ENCODE peak calls at places on chromosome 14, in four cellular contexts. Y is omental fat pad, W is GM10248, M is upper lobe of left lung. L is an unnamed sample.

GRCh38 chr14:51356381-51356780 is 116.3 kb downstream of the TMX1 start:
- DNase-seq in W (no peak), M (no peak), Y (no peak), L (no peak)

GRCh38 chr14:30223385-30223785 is 295.7 kb upstream of the PRKD1 start:
- DNase-seq in Y (peak; percentile 41), M (no peak), W (no peak), L (no peak)

GRCh38 chr14:101917413-101918124 is 46.8 kb upstream of the DYNC1H1 start:
- DNase-seq in Y (no peak), W (no peak), M (no peak), L (no peak)

GRCh38 chr14:101956179-101956885 is 8.0 kb upstream of the DYNC1H1 start:
- DNase-seq in M (no peak), Y (no peak), W (no peak), L (no peak)

GRCh38 chr14:94337274-94337673 is 14.1 kb upstream of the SERPINA6 start:
- DNase-seq in Y (no peak), W (no peak), M (no peak), L (no peak)

GRCh38 chr14:83632375-83632774 is 1897.6 kb upstream of the FLRT2 start:
- DNase-seq in Y (no peak), W (no peak), M (no peak), L (no peak)

GRCh38 chr14:103118663-103119404 is 4.4 kb upstream of the TNFAIP2 start:
- DNase-seq in W (no peak), Y (no peak), M (peak; percentile 88), L (no peak)

GRCh38 chr14:104726600-104727451 is 2.8 kb downstream of the ADSS1 start:
- DNase-seq in Y (no peak), M (peak; percentile 62), W (no peak), L (no peak)

GRCh38 chr14:35435177-35435576 is 30.6 kb upstream of the NFKBIA start:
- DNase-seq in Y (no peak), M (no peak), W (no peak), L (no peak)

GRCh38 chr14:51650721-51651387 is 856 bp upstream of the FRMD6 start:
- DNase-seq in Y (no peak), M (no peak), W (no peak), L (no peak)

GRCh38 chr14:59126714-59127436 is 61.6 kb upstream of the DAAM1 start:
- DNase-seq in Y (no peak), W (peak; percentile 62), M (no peak), L (no peak)

GRCh38 chr14:54901380-54902142 is 1.1 kb downstream of the GCH1 start:
- DNase-seq in Y (no peak), M (no peak), W (no peak), L (no peak)

GRCh38 chr14:66315548-66315947 is 170.6 kb upstream of the CCDC196 start:
- DNase-seq in M (no peak), W (no peak), Y (no peak), L (no peak)

GRCh38 chr14:55191101-55191880 is at the start of gene DLGAP5:
- DNase-seq in W (peak; percentile 96), Y (peak; percentile 77), M (peak; percentile 89), L (peak; percentile 89)

GRCh38 chr14:92786427-92786756 is 7.7 kb upstream of the GOLGA5 start:
- DNase-seq in W (no peak), M (no peak), Y (no peak), L (no peak)

GRCh38 chr14:92789457-92790089 is 4.5 kb upstream of the GOLGA5 start:
- DNase-seq in M (no peak), Y (no peak), W (no peak), L (no peak)

GRCh38 chr14:92783813-92784431 is 10.2 kb upstream of the GOLGA5 start:
- DNase-seq in W (peak; percentile 54), M (no peak), Y (no peak), L (no peak)

GRCh38 chr14:92787554-92787953 is 6.6 kb upstream of the GOLGA5 start:
- DNase-seq in M (no peak), Y (no peak), W (no peak), L (no peak)

DNA sequence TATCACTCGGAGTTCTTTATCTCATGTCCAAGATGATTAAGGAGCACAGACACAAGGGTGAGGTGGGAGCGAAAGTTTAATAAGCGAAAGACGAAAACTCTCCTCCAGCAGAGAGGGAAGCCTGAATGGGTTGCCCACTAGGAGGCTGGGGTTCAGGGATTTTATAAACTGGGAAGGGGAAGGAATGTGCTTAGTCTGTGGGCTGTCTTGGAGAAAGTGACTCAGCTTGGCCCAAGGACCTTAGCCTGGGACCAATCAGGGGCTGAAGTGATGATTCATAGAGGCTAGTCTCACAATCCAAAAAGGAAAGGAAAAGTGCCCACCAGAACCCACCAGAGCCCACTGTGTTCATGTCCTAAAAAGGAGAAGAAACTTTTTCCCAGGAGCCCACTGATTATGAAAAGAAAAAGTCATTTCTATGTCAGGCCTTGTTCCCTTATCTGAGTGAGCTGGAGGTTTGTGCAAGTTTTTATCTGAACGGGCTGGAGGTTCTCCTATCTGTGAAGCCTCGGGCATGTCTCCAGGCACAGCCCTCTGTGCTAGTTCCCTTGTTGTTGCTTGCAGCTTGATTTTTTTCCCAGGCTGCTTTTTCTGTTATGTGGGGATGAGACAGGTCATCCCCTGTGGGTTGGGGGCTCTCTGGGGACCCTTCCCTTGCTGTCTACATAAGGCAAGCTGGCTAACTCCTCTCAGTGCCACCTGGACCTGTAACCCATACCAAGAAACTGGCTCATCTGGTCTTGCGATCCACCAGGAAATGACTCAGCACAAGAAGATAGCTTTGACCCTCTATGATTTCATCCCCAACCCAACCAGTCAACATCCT is 8.3 kb upstream of the GOLGA5 start:
- DNase-seq in M (no peak), W (no peak), Y (no peak), L (no peak)
- TF ChIP-seq CTCF in M (no peak), W (no peak), Y (no peak), L (no peak)

GRCh38 chr14:76844223-76844622 is 18.0 kb downstream of the LRRC74A start:
- DNase-seq in Y (no peak), M (no peak), W (no peak), L (no peak)
- TF ChIP-seq CTCF in Y (no peak), M (peak; percentile 59), W (no peak), L (no peak)

DNA sequence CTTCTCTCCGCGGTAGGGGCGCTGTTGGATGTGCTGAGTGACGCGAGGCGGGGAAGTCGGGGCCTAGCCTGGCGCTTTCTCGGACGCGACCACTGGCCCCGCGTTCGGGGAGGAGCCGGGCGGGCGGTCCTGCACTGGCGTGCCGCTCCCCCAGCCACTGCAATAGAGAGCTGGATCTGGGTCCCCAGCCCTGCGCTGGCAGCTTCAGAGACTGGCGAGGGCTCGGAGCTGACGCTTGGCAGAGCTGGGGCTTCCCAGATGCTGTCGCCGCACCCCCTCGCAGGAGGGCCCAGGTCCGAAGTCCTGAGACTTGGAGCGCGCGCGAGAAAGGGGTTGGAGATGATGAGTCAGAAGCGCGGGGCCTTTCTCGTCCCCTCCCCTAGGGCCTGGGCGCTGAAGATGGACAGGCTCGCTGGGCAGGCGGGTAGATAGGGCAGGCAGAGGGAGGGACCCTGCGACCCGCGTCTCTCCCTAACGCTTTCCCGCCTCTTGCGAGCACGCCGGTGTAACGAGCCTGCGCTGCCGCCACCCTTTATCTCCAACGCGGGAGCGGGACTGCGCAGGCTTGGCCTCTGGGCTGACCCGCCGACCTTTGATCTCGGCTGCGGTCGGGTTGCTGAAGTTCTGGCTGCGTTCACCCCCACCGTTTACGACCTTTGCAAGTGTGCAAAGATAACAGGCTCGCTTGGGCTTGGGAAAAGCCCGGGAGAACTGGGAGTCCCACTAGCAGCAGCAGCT is 3.0 kb downstream of the TMEM253 start:
- DNase-seq in W (peak; percentile 94), M (peak; percentile 96), Y (peak; percentile 88), L (peak; percentile 80)
- TF ChIP-seq CTCF in W (peak; percentile 69), M (peak; percentile 92), Y (no peak), L (peak; percentile 62)

GRCh38 chr14:68405959-68406358 is 386.9 kb downstream of the ZFP36L1 start:
- DNase-seq in Y (no peak), W (no peak), M (no peak), L (no peak)

GRCh38 chr14:68407838-68408237 is 385.0 kb downstream of the ZFP36L1 start:
- DNase-seq in Y (no peak), W (no peak), M (no peak), L (no peak)

GRCh38 chr14:68407275-68407674 is 385.6 kb downstream of the ZFP36L1 start:
- DNase-seq in W (no peak), Y (no peak), M (no peak), L (no peak)

GRCh38 chr14:68409355-68409754 is 383.5 kb downstream of the ZFP36L1 start:
- DNase-seq in Y (no peak), W (no peak), M (no peak), L (no peak)

DNA sequence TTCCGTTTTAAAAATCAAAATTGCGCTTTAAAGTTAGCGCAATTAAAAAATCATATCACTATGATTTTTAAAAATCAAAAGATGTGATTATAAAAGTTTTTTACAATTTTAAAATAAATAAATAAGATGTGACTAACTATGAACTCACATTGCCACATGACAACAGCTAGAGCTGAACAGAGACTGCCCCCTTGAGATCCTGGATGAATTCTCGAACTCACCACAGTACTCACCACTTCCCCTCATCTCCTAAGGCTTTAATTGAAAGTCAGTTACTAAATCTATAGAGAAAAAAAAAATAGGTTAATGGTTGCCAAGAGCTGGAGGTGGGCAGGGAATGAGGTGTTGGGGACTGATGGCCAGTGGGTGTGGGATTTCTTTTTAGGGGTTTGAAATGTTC is 384.2 kb downstream of the ZFP36L1 start:
- DNase-seq in M (no peak), W (no peak), Y (no peak), L (no peak)
- TF ChIP-seq CTCF in M (no peak), W (peak; percentile 19), Y (no peak), L (no peak)

DNA sequence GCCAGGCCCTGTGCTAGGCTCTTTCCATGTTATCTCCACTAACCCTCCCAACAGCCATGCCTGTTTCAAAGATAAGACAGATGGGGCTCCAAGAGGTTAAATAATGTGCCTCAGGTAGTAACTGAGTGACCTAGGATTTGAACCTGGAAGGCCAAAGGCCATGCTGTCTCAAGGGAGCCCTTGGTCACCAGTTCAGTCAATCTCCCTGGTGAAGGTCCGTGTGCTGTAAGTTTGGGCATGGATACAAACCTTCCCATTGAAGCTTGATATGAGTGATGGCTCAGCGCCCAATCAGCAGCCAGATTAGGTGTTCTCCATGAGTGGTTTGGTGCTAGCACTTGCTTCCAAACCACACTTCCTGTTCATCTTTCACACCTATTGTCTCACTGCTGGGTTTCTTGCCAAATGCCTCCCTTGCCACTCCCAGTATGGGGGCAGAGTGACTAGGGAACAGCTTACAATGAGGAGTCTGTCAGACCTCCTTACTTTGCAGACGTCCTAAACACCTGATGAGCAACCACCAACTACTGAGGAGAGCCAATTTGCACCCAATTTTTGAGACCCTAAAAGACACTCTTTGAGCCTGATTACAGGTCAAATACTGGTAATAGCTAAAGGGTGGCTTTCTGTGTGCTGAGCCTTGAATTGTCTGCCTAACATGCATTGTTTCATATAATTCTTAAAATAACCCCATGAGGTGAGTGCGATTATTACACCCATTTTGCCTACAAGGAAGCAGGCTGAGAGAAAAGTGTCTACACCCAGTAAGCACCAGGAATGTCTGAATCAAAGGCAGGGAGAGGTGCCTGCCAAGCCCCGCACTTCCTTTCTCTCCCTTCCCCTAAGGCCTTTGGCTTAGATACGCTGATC is 48.5 kb upstream of the FOS start:
- DNase-seq in Y (no peak), W (peak; percentile 43), M (no peak), L (no peak)
- TF ChIP-seq CTCF in Y (no peak), W (no peak), M (peak; percentile 35), L (peak; percentile 56)

DNA sequence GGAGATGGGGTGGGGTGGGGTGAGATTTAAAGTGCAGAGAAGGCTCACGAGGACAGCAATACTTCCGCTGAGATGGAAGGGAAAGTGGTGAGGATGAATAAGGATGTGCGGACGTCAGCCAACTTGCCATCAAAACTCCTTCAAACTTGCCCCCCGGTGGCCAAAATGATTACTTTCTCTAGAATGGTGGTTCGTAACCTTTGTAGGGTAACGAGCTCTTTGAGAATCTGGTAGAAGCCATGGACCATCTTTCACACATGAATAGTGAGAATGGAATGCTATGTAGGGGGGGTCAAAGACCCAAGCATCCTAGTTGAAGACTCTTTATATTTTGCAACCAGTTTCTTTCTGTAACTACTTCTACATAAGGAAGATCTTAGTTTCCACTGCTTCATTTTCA is 245.9 kb upstream of the DDHD1 start:
- DNase-seq in Y (no peak), M (no peak), W (no peak), L (no peak)
- TF ChIP-seq CTCF in Y (no peak), M (no peak), W (no peak), L (peak; percentile 23)

GRCh38 chr14:42110167-42110566 is 503.5 kb downstream of the LRFN5 start:
- DNase-seq in W (peak; percentile 13), M (no peak), Y (no peak), L (no peak)
- TF ChIP-seq CTCF in W (peak; percentile 30), M (no peak), Y (no peak), L (no peak)